ENCODE peak calls at places on chromosomes 3 and 15, in six cellular contexts. One of them, this sample, is unnamed.

GRCh38 chr15:60766391-60767128 is 287.6 kb upstream of the ICE2 start:
- DNase-seq in left ventricle myocardium inferior: no peak
- DNase-seq in colonic mucosa: no peak
- DNase-seq in GM23338: peak; percentile 17
- DNase-seq in small intestine: no peak
- DNase-seq in OCI-LY7: no peak
- DNase-seq in this sample: no peak

GRCh38 chr3:161295325-161295724 is 74.2 kb downstream of the NMD3 start:
- DNase-seq in left ventricle myocardium inferior: no peak
- DNase-seq in colonic mucosa: no peak
- DNase-seq in GM23338: no peak
- DNase-seq in small intestine: no peak
- DNase-seq in OCI-LY7: no peak
- DNase-seq in this sample: no peak

GRCh38 chr15:76823903-76824302 is 81.2 kb downstream of the SCAPER start:
- DNase-seq in left ventricle myocardium inferior: no peak
- DNase-seq in colonic mucosa: no peak
- DNase-seq in GM23338: no peak
- DNase-seq in small intestine: no peak
- DNase-seq in OCI-LY7: no peak
- DNase-seq in this sample: no peak

GRCh38 chr3:41711656-41712055 is 250.2 kb downstream of the ULK4 start:
- DNase-seq in left ventricle myocardium inferior: no peak
- DNase-seq in colonic mucosa: no peak
- DNase-seq in GM23338: peak; percentile 8
- DNase-seq in small intestine: no peak
- DNase-seq in OCI-LY7: no peak
- DNase-seq in this sample: no peak

GRCh38 chr3:77799280-77799679 is 759.4 kb downstream of the ROBO2 start:
- DNase-seq in left ventricle myocardium inferior: no peak
- DNase-seq in colonic mucosa: no peak
- DNase-seq in GM23338: no peak
- DNase-seq in small intestine: no peak
- DNase-seq in OCI-LY7: no peak
- DNase-seq in this sample: no peak

GRCh38 chr3:150739200-150739863 is 23.6 kb downstream of the SIAH2 start:
- DNase-seq in left ventricle myocardium inferior: no peak
- DNase-seq in colonic mucosa: no peak
- DNase-seq in GM23338: no peak
- DNase-seq in small intestine: no peak
- DNase-seq in OCI-LY7: no peak
- DNase-seq in this sample: no peak

GRCh38 chr15:86743283-86743903 is 663.7 kb downstream of the AGBL1 start:
- DNase-seq in left ventricle myocardium inferior: peak; percentile 25
- DNase-seq in colonic mucosa: peak; percentile 65
- DNase-seq in GM23338: peak; percentile 87
- DNase-seq in small intestine: peak; percentile 54
- DNase-seq in OCI-LY7: peak; percentile 18
- DNase-seq in this sample: no peak

GRCh38 chr3:72157782-72158638 is 373.1 kb upstream of the PROK2 start:
- DNase-seq in left ventricle myocardium inferior: no peak
- DNase-seq in colonic mucosa: no peak
- DNase-seq in GM23338: no peak
- DNase-seq in small intestine: no peak
- DNase-seq in OCI-LY7: no peak
- DNase-seq in this sample: peak; percentile 36

GRCh38 chr3:133812872-133813271 is 7.3 kb downstream of the SRPRB start:
- DNase-seq in left ventricle myocardium inferior: no peak
- DNase-seq in colonic mucosa: no peak
- DNase-seq in GM23338: no peak
- DNase-seq in small intestine: no peak
- DNase-seq in OCI-LY7: no peak
- DNase-seq in this sample: no peak

GRCh38 chr3:43794776-43795175 is 104.0 kb downstream of the ABHD5 start:
- DNase-seq in left ventricle myocardium inferior: no peak
- DNase-seq in colonic mucosa: no peak
- DNase-seq in GM23338: no peak
- DNase-seq in small intestine: no peak
- DNase-seq in OCI-LY7: no peak
- DNase-seq in this sample: no peak

GRCh38 chr15:89628301-89628700 is 27.0 kb downstream of the KIF7 start:
- DNase-seq in left ventricle myocardium inferior: no peak
- DNase-seq in colonic mucosa: no peak
- DNase-seq in GM23338: no peak
- DNase-seq in small intestine: no peak
- DNase-seq in OCI-LY7: no peak
- DNase-seq in this sample: peak; percentile 63

GRCh38 chr3:154956815-154957214 is 123.3 kb upstream of the MME start:
- DNase-seq in left ventricle myocardium inferior: no peak
- DNase-seq in colonic mucosa: no peak
- DNase-seq in GM23338: no peak
- DNase-seq in small intestine: no peak
- DNase-seq in OCI-LY7: no peak
- DNase-seq in this sample: no peak

GRCh38 chr15:91911878-91912277 is 58.4 kb downstream of the SLCO3A1 start:
- DNase-seq in left ventricle myocardium inferior: no peak
- DNase-seq in colonic mucosa: no peak
- DNase-seq in GM23338: no peak
- DNase-seq in small intestine: no peak
- DNase-seq in OCI-LY7: no peak
- DNase-seq in this sample: no peak

GRCh38 chr3:124834723-124835718 is 52.1 kb downstream of the ITGB5 start:
- DNase-seq in left ventricle myocardium inferior: peak; percentile 28
- DNase-seq in colonic mucosa: peak; percentile 80
- DNase-seq in GM23338: peak; percentile 86
- DNase-seq in small intestine: peak; percentile 70
- DNase-seq in OCI-LY7: peak; percentile 25
- DNase-seq in this sample: peak; percentile 80

GRCh38 chr3:22982981-22983582 is 220.0 kb upstream of the UBE2E2 start:
- DNase-seq in left ventricle myocardium inferior: no peak
- DNase-seq in colonic mucosa: no peak
- DNase-seq in GM23338: no peak
- DNase-seq in small intestine: no peak
- DNase-seq in OCI-LY7: no peak
- DNase-seq in this sample: no peak

GRCh38 chr3:30639937-30640336 is 33.5 kb downstream of the TGFBR2 start:
- DNase-seq in left ventricle myocardium inferior: no peak
- DNase-seq in colonic mucosa: no peak
- DNase-seq in GM23338: no peak
- DNase-seq in small intestine: no peak
- DNase-seq in OCI-LY7: peak; percentile 55
- DNase-seq in this sample: no peak

GRCh38 chr3:30641612-30642251 is 35.3 kb downstream of the TGFBR2 start:
- DNase-seq in left ventricle myocardium inferior: no peak
- DNase-seq in colonic mucosa: no peak
- DNase-seq in GM23338: no peak
- DNase-seq in small intestine: no peak
- DNase-seq in OCI-LY7: no peak
- DNase-seq in this sample: no peak

GRCh38 chr3:30638685-30639412 is 32.4 kb downstream of the TGFBR2 start:
- DNase-seq in left ventricle myocardium inferior: peak; percentile 57
- DNase-seq in colonic mucosa: no peak
- DNase-seq in GM23338: no peak
- DNase-seq in small intestine: no peak
- DNase-seq in OCI-LY7: peak; percentile 81
- DNase-seq in this sample: no peak

GRCh38 chr3:30642715-30643361 is 36.4 kb downstream of the TGFBR2 start:
- DNase-seq in left ventricle myocardium inferior: no peak
- DNase-seq in colonic mucosa: no peak
- DNase-seq in GM23338: no peak
- DNase-seq in small intestine: no peak
- DNase-seq in OCI-LY7: peak; percentile 79
- DNase-seq in this sample: no peak

DNA sequence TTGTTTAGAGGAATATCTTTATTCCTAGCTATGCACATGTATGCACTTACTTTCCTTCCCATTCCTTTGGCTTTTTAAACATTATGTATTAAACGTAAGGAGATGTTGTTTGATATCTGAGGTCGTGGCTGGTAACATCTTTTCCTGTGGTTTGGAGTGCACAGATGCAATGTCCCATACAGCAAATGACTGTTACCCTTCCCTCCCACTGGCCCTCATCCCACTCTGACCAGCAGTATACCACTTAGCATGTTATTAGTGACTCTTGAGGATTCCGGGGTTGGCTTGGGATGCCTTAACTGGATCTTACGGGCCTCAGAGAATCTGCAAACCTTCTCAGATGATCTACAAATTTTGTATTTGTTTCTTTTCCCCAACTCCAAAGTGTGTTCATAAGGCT is 34.5 kb downstream of the TGFBR2 start:
- DNase-seq in left ventricle myocardium inferior: no peak
- DNase-seq in colonic mucosa: no peak
- DNase-seq in GM23338: no peak
- DNase-seq in small intestine: no peak
- DNase-seq in OCI-LY7: no peak
- DNase-seq in this sample: no peak
- H3K4me1 ChIP-seq in left ventricle myocardium inferior: peaks cover 98% of the 10 kb centered on the region
- H3K4me1 ChIP-seq in colonic mucosa: peaks cover 5% of the 10 kb centered on the region
- H3K4me1 ChIP-seq in GM23338: peaks cover 7% of the 10 kb centered on the region
- H3K4me1 ChIP-seq in small intestine: peaks cover 2% of the 10 kb centered on the region
- H3K4me1 ChIP-seq in OCI-LY7: peaks cover 100% of the 10 kb centered on the region
- H3K4me1 ChIP-seq in this sample: peaks cover 23% of the 10 kb centered on the region

DNA sequence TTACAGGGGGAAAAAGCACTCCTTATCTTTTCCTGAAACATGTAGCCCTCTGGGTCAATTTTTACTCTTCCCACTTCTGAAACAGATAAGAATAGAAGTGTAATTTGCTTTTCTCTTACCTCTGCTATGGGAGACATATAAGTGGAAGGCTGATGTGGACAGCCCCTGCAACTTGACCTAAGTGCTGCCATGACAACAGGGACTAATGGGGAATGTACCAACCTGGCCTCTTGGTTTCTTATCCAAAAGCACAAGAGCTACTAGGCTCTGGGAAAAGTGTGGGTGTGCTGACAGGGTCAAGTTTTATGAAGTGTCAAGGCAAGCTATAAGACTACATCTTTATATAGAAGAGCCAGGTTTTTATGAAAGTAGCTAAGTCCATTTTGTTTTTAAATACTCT is 1246.5 kb downstream of the OTOL1 start:
- DNase-seq in left ventricle myocardium inferior: no peak
- DNase-seq in colonic mucosa: no peak
- DNase-seq in GM23338: no peak
- DNase-seq in small intestine: no peak
- DNase-seq in OCI-LY7: no peak
- DNase-seq in this sample: no peak
- H3K4me1 ChIP-seq in left ventricle myocardium inferior: no peaks in the 10 kb centered on the region
- H3K4me1 ChIP-seq in colonic mucosa: no peaks in the 10 kb centered on the region
- H3K4me1 ChIP-seq in GM23338: peaks cover 15% of the 10 kb centered on the region
- H3K4me1 ChIP-seq in small intestine: no peaks in the 10 kb centered on the region
- H3K4me1 ChIP-seq in OCI-LY7: no peaks in the 10 kb centered on the region
- H3K4me1 ChIP-seq in this sample: no peaks in the 10 kb centered on the region

GRCh38 chr15:64009798-64010241 is 36.5 kb downstream of the DAPK2 start:
- DNase-seq in left ventricle myocardium inferior: no peak
- DNase-seq in colonic mucosa: no peak
- DNase-seq in GM23338: no peak
- DNase-seq in small intestine: peak; percentile 34
- DNase-seq in OCI-LY7: peak; percentile 46
- DNase-seq in this sample: no peak

GRCh38 chr15:64009241-64009640 is 37.0 kb downstream of the DAPK2 start:
- DNase-seq in left ventricle myocardium inferior: peak; percentile 57
- DNase-seq in colonic mucosa: no peak
- DNase-seq in GM23338: no peak
- DNase-seq in small intestine: peak; percentile 70
- DNase-seq in OCI-LY7: no peak
- DNase-seq in this sample: no peak

GRCh38 chr15:64010719-64011118 is 35.6 kb downstream of the DAPK2 start:
- DNase-seq in left ventricle myocardium inferior: peak; percentile 63
- DNase-seq in colonic mucosa: peak; percentile 47
- DNase-seq in GM23338: no peak
- DNase-seq in small intestine: peak; percentile 80
- DNase-seq in OCI-LY7: peak; percentile 94
- DNase-seq in this sample: peak; percentile 91

GRCh38 chr15:64006642-64007041 is 39.6 kb downstream of the DAPK2 start:
- DNase-seq in left ventricle myocardium inferior: no peak
- DNase-seq in colonic mucosa: peak; percentile 66
- DNase-seq in GM23338: no peak
- DNase-seq in small intestine: peak; percentile 82
- DNase-seq in OCI-LY7: no peak
- DNase-seq in this sample: no peak

GRCh38 chr15:64008177-64008576 is 38.1 kb downstream of the DAPK2 start:
- DNase-seq in left ventricle myocardium inferior: no peak
- DNase-seq in colonic mucosa: no peak
- DNase-seq in GM23338: no peak
- DNase-seq in small intestine: no peak
- DNase-seq in OCI-LY7: no peak
- DNase-seq in this sample: no peak
- H3K4me1 ChIP-seq in left ventricle myocardium inferior: peaks cover 95% of the 10 kb centered on the region
- H3K4me1 ChIP-seq in colonic mucosa: peaks cover 24% of the 10 kb centered on the region
- H3K4me1 ChIP-seq in GM23338: no peaks in the 10 kb centered on the region
- H3K4me1 ChIP-seq in small intestine: peaks cover 31% of the 10 kb centered on the region
- H3K4me1 ChIP-seq in OCI-LY7: peaks cover 34% of the 10 kb centered on the region
- H3K4me1 ChIP-seq in this sample: no peaks in the 10 kb centered on the region

GRCh38 chr3:146160964-146161724 is at the start of gene PLOD2:
- DNase-seq in left ventricle myocardium inferior: peak; percentile 84
- DNase-seq in colonic mucosa: peak; percentile 81
- DNase-seq in GM23338: peak; percentile 86
- DNase-seq in small intestine: peak; percentile 81
- DNase-seq in OCI-LY7: no peak
- DNase-seq in this sample: peak; percentile 92

GRCh38 chr3:146159616-146160232 is 1.3 kb downstream of the PLOD2 start:
- DNase-seq in left ventricle myocardium inferior: no peak
- DNase-seq in colonic mucosa: no peak
- DNase-seq in GM23338: no peak
- DNase-seq in small intestine: peak; percentile 25
- DNase-seq in OCI-LY7: no peak
- DNase-seq in this sample: no peak

GRCh38 chr3:146161725-146162047 is 702 bp upstream of the PLOD2 start:
- DNase-seq in left ventricle myocardium inferior: peak; percentile 33
- DNase-seq in colonic mucosa: peak; percentile 63
- DNase-seq in GM23338: peak; percentile 34
- DNase-seq in small intestine: no peak
- DNase-seq in OCI-LY7: no peak
- DNase-seq in this sample: peak; percentile 80

GRCh38 chr3:146159037-146159436 is 1.9 kb downstream of the PLOD2 start:
- DNase-seq in left ventricle myocardium inferior: no peak
- DNase-seq in colonic mucosa: no peak
- DNase-seq in GM23338: no peak
- DNase-seq in small intestine: no peak
- DNase-seq in OCI-LY7: no peak
- DNase-seq in this sample: no peak

DNA sequence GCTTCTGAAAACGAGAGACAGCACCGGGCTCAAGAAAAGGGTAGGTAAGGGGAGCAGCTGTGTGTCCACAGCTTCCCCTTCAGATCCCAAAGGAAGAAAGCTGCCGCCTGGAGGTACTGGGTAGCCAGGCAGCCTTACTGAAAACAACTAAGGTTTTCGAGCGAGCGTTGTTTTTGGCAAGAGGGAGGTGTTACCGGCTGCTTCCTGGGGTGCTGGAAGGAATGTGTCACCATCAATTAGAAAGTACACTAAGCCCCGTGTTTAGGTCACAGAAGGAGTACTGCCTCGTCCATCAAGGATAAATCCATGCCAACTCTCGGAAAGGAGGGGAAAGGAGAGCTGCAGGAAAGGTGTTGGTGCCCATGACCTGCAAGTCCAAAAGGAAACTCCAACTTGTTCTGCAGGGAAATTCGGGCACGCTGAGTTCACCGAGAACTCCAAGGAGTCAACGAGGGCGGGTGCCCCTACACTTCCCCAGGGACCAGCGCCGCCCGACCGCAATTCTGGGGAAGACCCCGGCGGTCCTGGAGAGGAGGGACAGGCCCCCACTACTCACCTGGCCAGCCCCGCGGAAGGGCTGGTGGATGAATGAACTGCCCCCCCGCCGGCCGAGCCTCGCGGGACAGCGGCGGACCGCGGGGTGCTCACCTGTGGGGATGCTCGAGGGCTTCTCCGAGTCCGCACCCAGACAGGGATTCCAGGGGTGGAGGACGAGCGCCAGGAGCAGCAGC is 586 bp downstream of the PLOD2 start:
- DNase-seq in left ventricle myocardium inferior: peak; percentile 41
- DNase-seq in colonic mucosa: peak; percentile 77
- DNase-seq in GM23338: peak; percentile 94
- DNase-seq in small intestine: peak; percentile 74
- DNase-seq in OCI-LY7: no peak
- DNase-seq in this sample: peak; percentile 87
- H3K4me1 ChIP-seq in left ventricle myocardium inferior: peaks cover 82% of the 10 kb centered on the region
- H3K4me1 ChIP-seq in colonic mucosa: no peaks in the 10 kb centered on the region
- H3K4me1 ChIP-seq in GM23338: peaks cover 33% of the 10 kb centered on the region
- H3K4me1 ChIP-seq in small intestine: no peaks in the 10 kb centered on the region
- H3K4me1 ChIP-seq in OCI-LY7: no peaks in the 10 kb centered on the region
- H3K4me1 ChIP-seq in this sample: peaks cover 8% of the 10 kb centered on the region